ENCODE peak calls at places on chromosomes 12 and 14, in four cellular contexts. O is tibial artery, D is lower lobe of right lung, M is brain microvascular endothelial cell. K is an unnamed sample.

GRCh38 chr14:98446508-98446907 is 825.5 kb downstream of the BCL11B start:
- DNase-seq in O (no peak), D (no peak), M (no peak), K (no peak)

GRCh38 chr12:119710941-119711551 is 43.1 kb downstream of the PRKAB1 start:
- DNase-seq in D (peak; percentile 71), O (no peak), M (no peak), K (no peak)

GRCh38 chr14:26531894-26532293 is 65.9 kb downstream of the NOVA1 start:
- DNase-seq in D (no peak), O (no peak), M (peak; percentile 24), K (no peak)

GRCh38 chr14:102125546-102125945 is 14.2 kb upstream of the WDR20 start:
- DNase-seq in M (no peak), O (no peak), D (no peak), K (no peak)

GRCh38 chr12:6778212-6778570 is 5.9 kb downstream of the LAG3 start:
- DNase-seq in M (no peak), D (no peak), O (peak; percentile 81), K (no peak)

GRCh38 chr14:75837151-75837787 is 144.5 kb downstream of the TGFB3 start:
- DNase-seq in M (peak; percentile 20), D (no peak), O (no peak), K (no peak)

GRCh38 chr14:77018785-77019184 is 9.7 kb downstream of the IRF2BPL start:
- DNase-seq in O (no peak), D (no peak), M (no peak), K (no peak)

GRCh38 chr12:68259318-68259940 is 6.0 kb upstream of the IL22 start:
- DNase-seq in D (no peak), O (no peak), M (peak; percentile 89), K (no peak)

GRCh38 chr12:131726-132465 is 65.3 kb downstream of the IQSEC3 start:
- DNase-seq in M (no peak), D (no peak), O (no peak), K (no peak)

GRCh38 chr12:125983784-125984510 is 918.7 kb downstream of the AACS start:
- DNase-seq in O (no peak), D (peak; percentile 45), M (no peak), K (no peak)

GRCh38 chr14:91372680-91373495 is 44.7 kb downstream of the CCDC88C start:
- DNase-seq in O (no peak), M (no peak), D (no peak), K (no peak)

GRCh38 chr12:42759622-42760273 is 170.2 kb upstream of the PRICKLE1 start:
- DNase-seq in O (peak; percentile 80), D (no peak), M (no peak), K (no peak)

GRCh38 chr14:33914676-33915516 is 36.0 kb downstream of the EGLN3 start:
- DNase-seq in M (peak; percentile 81), O (peak; percentile 79), D (no peak), K (peak; percentile 2)

DNA sequence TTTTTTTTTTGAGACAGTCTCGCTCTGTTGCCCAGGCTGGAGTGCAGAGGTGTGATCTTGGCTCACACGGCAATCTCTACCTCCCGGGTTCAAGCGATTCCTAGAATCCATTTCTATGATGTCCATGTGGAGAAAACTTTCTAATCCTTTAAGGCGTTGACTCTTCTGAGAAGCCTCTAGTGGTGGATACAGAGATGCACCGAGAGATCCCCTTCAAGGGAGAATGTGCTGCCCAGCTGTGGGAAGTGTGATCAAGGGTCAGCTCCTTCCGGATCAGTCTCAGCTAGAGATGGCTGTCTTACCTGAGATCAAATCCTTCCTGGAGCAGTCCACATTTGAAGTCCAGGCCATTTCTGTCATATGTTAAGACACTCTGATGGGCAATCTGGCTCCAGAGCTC is 92.7 kb upstream of the HECTD1 start:
- DNase-seq in O (no peak), D (no peak), M (no peak), K (no peak)
- TF ChIP-seq CTCF in O (no peak), D (no peak), M (peak; percentile 47), K (peak; percentile 3)

GRCh38 chr12:95213119-95213518 is 4.1 kb downstream of the FGD6 start:
- DNase-seq in D (no peak), M (no peak), O (no peak), K (no peak)
- H3K4me3 ChIP-seq in D (no peak overlapping the region), M (no peak overlapping the region), O (no peak overlapping the region), K (no peak overlapping the region)

GRCh38 chr12:64608901-64609542 is 1.3 kb upstream of the RASSF3 start:
- DNase-seq in D (no peak), O (no peak), M (peak; percentile 28), K (no peak)
- TF ChIP-seq CTCF in D (no peak), O (no peak), M (peak; percentile 16), K (peak; percentile 27)

GRCh38 chr14:92649066-92649465 is 99.4 kb downstream of the LGMN start:
- DNase-seq in M (no peak), O (no peak), D (no peak), K (no peak)

GRCh38 chr14:92645841-92646478 is 102.5 kb downstream of the LGMN start:
- DNase-seq in M (no peak), O (no peak), D (no peak), K (peak; percentile 77)

GRCh38 chr14:92649934-92650545 is 98.4 kb downstream of the LGMN start:
- DNase-seq in D (peak; percentile 90), M (no peak), O (peak; percentile 85), K (no peak)

GRCh38 chr14:92646952-92647461 is 101.4 kb downstream of the LGMN start:
- DNase-seq in D (no peak), O (peak; percentile 86), M (peak; percentile 48), K (peak; percentile 94)

DNA sequence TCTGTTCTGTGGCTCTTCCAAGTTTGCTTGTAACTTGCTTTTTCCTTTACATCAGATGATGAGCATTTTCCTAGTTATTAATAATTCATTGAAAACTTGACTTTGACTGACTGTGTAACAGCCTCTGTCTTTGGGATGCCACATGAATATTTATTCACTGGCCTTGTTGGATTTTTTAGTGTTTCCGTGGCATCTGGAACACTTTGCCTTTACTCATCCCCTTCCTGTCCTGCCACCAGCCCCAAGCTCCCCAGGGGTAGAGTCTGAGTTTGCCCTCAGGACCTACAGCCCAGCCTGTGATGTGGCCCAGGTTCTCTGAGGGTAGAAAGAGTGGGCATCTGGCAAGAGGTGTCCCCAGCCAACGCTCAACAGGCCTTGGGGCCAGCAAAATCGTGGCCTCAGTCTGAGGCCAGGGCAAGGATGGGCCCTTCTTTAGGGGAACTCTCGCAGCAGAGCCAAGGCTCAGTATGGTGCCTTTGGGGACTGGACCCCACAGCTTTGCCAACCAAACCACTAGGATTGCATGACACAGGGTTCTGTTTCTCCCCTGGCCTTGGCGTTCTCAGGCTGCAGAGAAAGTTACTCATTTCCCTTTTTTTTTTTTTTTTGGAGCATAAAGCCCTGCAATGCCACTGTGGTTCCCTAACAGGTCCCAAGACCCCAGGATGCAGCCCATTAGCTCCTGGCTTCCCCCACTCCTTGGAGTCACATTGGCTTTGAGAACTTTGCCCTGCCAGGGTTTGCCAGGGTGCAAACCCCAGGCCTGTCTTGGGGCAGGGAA is 100.7 kb downstream of the LGMN start:
- DNase-seq in D (no peak), M (no peak), O (no peak), K (no peak)
- H3K4me3 ChIP-seq in D (no peak overlapping the region), M (no peak overlapping the region), O (no peak overlapping the region), K (no peak overlapping the region)

GRCh38 chr14:29273513-29273912 is 506.9 kb downstream of the FOXG1 start:
- DNase-seq in O (no peak), M (no peak), D (no peak), K (no peak)
- TF ChIP-seq CTCF in O (no peak), M (no peak), D (no peak), K (no peak)

GRCh38 chr12:1356285-1356684 is 238.1 kb downstream of the FBXL14 start:
- DNase-seq in O (no peak), M (no peak), D (no peak), K (no peak)
- H3K4me3 ChIP-seq in O (no peak overlapping the region), M (no peak overlapping the region), D (no peak overlapping the region), K (no peak overlapping the region)

GRCh38 chr12:82522285-82522684 is 164.0 kb downstream of the METTL25 start:
- DNase-seq in M (no peak), D (no peak), O (no peak), K (no peak)

GRCh38 chr12:82517808-82518207 is 159.5 kb downstream of the METTL25 start:
- DNase-seq in M (no peak), O (no peak), D (no peak), K (no peak)

GRCh38 chr12:82519508-82519907 is 161.2 kb downstream of the METTL25 start:
- DNase-seq in M (no peak), D (no peak), O (no peak), K (no peak)

GRCh38 chr12:82522762-82523161 is 163.9 kb upstream of the TMTC2 start:
- DNase-seq in D (no peak), M (no peak), O (no peak), K (no peak)

DNA sequence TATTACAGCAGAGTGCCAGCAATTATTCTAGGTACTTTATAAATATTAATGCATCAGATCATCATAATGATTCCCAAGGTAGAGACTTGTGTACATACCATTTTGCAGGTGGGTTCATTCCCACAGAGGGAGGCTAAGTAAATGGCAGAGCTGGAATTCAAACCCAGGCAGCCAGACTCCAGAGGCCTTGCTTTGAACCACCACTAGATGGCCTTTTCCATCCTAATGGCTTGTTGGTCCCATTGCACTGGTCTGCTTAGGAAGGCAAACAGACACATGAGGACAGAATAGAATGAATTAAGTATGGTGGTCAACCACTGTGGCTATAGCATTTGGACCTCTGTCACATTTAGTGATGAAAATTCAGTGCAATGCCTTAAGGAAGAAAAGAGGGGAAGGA is 158.7 kb downstream of the METTL25 start:
- DNase-seq in O (no peak), D (no peak), M (peak; percentile 29), K (no peak)
- TF ChIP-seq CTCF in O (no peak), D (peak; percentile 33), M (peak; percentile 78), K (peak; percentile 49)

DNA sequence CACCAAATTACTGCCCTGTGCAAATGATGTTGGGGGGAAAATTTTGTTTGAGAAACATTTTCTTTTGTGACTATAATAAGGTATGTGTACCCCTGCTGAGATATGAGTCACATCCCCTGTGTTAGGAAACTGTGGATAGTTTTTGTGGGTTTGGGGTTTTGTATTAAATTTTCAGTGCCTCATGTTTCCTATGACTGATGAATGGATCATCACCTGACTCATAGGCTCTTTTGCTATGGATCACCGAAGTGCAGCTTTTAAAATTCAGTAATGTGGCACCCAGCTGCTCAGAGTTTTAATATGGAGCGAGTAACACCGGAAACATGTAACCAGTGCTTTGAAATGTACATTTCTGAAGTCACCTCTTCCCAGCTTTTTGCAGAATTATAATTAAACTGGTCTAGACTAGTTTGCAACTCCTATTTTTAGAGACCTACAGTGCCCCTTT is 167.4 kb upstream of the HMGA2 start:
- DNase-seq in M (peak; percentile 97), D (no peak), O (no peak), K (peak; percentile 95)
- H3K4me3 ChIP-seq in M (no peak overlapping the region), D (no peak overlapping the region), O (no peak overlapping the region), K (no peak overlapping the region)

K was measured in BJ.